ENCODE peak calls at places on chromosome 18, in eight cellular contexts. One of them, this sample, is unnamed.

GRCh38 chr18:32595735-32596134 is 125.1 kb upstream of the GAREM1 start:
- DNase-seq in GM13977: no peak
- DNase-seq in left ventricle myocardium inferior: no peak
- DNase-seq in CD8-positive, alpha-beta T cell: no peak
- DNase-seq in IMR-90: no peak
- DNase-seq in lower lobe of right lung: no peak
- DNase-seq in HFF-Myc: no peak
- DNase-seq in RWPE2: no peak
- DNase-seq in this sample: no peak

GRCh38 chr18:28802546-28802945 is 625.6 kb upstream of the CDH2 start:
- DNase-seq in left ventricle myocardium inferior: no peak
- DNase-seq in IMR-90: peak
- DNase-seq in GM13977: no peak
- DNase-seq in lower lobe of right lung: no peak
- DNase-seq in CD8-positive, alpha-beta T cell: no peak
- DNase-seq in HFF-Myc: peak
- DNase-seq in RWPE2: no peak
- DNase-seq in this sample: no peak

GRCh38 chr18:22168360-22168921 is 948 bp upstream of the GATA6 start:
- DNase-seq in HFF-Myc: no peak
- DNase-seq in left ventricle myocardium inferior: no peak
- DNase-seq in RWPE2: no peak
- DNase-seq in IMR-90: no peak
- DNase-seq in GM13977: peak
- DNase-seq in lower lobe of right lung: no peak
- DNase-seq in CD8-positive, alpha-beta T cell: no peak
- DNase-seq in this sample: no peak

GRCh38 chr18:46632401-46633089 is 24.5 kb downstream of the LOXHD1 start:
- DNase-seq in RWPE2: peak
- DNase-seq in IMR-90: peak
- DNase-seq in HFF-Myc: no peak
- DNase-seq in lower lobe of right lung: no peak
- DNase-seq in CD8-positive, alpha-beta T cell: no peak
- DNase-seq in GM13977: no peak
- DNase-seq in left ventricle myocardium inferior: no peak
- DNase-seq in this sample: no peak

GRCh38 chr18:30971338-30971956 is 71.1 kb downstream of the DSC3 start:
- DNase-seq in left ventricle myocardium inferior: no peak
- DNase-seq in RWPE2: no peak
- DNase-seq in lower lobe of right lung: no peak
- DNase-seq in GM13977: peak
- DNase-seq in IMR-90: peak
- DNase-seq in CD8-positive, alpha-beta T cell: no peak
- DNase-seq in HFF-Myc: peak
- DNase-seq in this sample: no peak

GRCh38 chr18:55607763-55608162 is 19.8 kb upstream of the TCF4 start:
- DNase-seq in CD8-positive, alpha-beta T cell: no peak
- DNase-seq in left ventricle myocardium inferior: no peak
- DNase-seq in HFF-Myc: no peak
- DNase-seq in lower lobe of right lung: no peak
- DNase-seq in GM13977: no peak
- DNase-seq in RWPE2: no peak
- DNase-seq in IMR-90: no peak
- DNase-seq in this sample: no peak

GRCh38 chr18:46448347-46448746 is 208.7 kb downstream of the LOXHD1 start:
- DNase-seq in HFF-Myc: no peak
- DNase-seq in lower lobe of right lung: no peak
- DNase-seq in CD8-positive, alpha-beta T cell: no peak
- DNase-seq in left ventricle myocardium inferior: no peak
- DNase-seq in IMR-90: no peak
- DNase-seq in RWPE2: no peak
- DNase-seq in GM13977: no peak
- DNase-seq in this sample: no peak

GRCh38 chr18:44592639-44593038 is 88.0 kb upstream of the SETBP1 start:
- DNase-seq in CD8-positive, alpha-beta T cell: no peak
- DNase-seq in GM13977: no peak
- DNase-seq in left ventricle myocardium inferior: no peak
- DNase-seq in lower lobe of right lung: no peak
- DNase-seq in IMR-90: peak
- DNase-seq in RWPE2: no peak
- DNase-seq in HFF-Myc: no peak
- DNase-seq in this sample: no peak

GRCh38 chr18:66872277-66872676 is 268.4 kb upstream of the CDH19 start:
- DNase-seq in lower lobe of right lung: no peak
- DNase-seq in GM13977: peak
- DNase-seq in IMR-90: no peak
- DNase-seq in CD8-positive, alpha-beta T cell: no peak
- DNase-seq in HFF-Myc: no peak
- DNase-seq in left ventricle myocardium inferior: no peak
- DNase-seq in RWPE2: no peak
- DNase-seq in this sample: no peak

GRCh38 chr18:12423820-12424219 is 16.1 kb downstream of the PRELID3A start:
- DNase-seq in HFF-Myc: no peak
- DNase-seq in CD8-positive, alpha-beta T cell: no peak
- DNase-seq in lower lobe of right lung: no peak
- DNase-seq in RWPE2: no peak
- DNase-seq in IMR-90: no peak
- DNase-seq in GM13977: no peak
- DNase-seq in left ventricle myocardium inferior: no peak
- DNase-seq in this sample: no peak

GRCh38 chr18:29383311-29384273 is 1206.7 kb upstream of the CDH2 start:
- DNase-seq in lower lobe of right lung: no peak
- DNase-seq in CD8-positive, alpha-beta T cell: no peak
- DNase-seq in left ventricle myocardium inferior: no peak
- DNase-seq in GM13977: no peak
- DNase-seq in IMR-90: peak
- DNase-seq in RWPE2: no peak
- DNase-seq in HFF-Myc: no peak
- DNase-seq in this sample: no peak

GRCh38 chr18:79217979-79218604 is 148.9 kb downstream of the ATP9B start:
- DNase-seq in GM13977: no peak
- DNase-seq in lower lobe of right lung: no peak
- DNase-seq in RWPE2: no peak
- DNase-seq in HFF-Myc: no peak
- DNase-seq in IMR-90: no peak
- DNase-seq in CD8-positive, alpha-beta T cell: no peak
- DNase-seq in left ventricle myocardium inferior: no peak
- DNase-seq in this sample: no peak

GRCh38 chr18:14117611-14118010 is 14.6 kb downstream of the ZNF519 start:
- DNase-seq in HFF-Myc: no peak
- DNase-seq in lower lobe of right lung: no peak
- DNase-seq in CD8-positive, alpha-beta T cell: no peak
- DNase-seq in IMR-90: no peak
- DNase-seq in RWPE2: no peak
- DNase-seq in left ventricle myocardium inferior: no peak
- DNase-seq in GM13977: no peak
- DNase-seq in this sample: no peak

GRCh38 chr18:31233550-31234306 is 71.1 kb upstream of the DSC1 start:
- DNase-seq in GM13977: no peak
- DNase-seq in CD8-positive, alpha-beta T cell: no peak
- DNase-seq in RWPE2: no peak
- DNase-seq in HFF-Myc: no peak
- DNase-seq in IMR-90: no peak
- DNase-seq in lower lobe of right lung: no peak
- DNase-seq in left ventricle myocardium inferior: no peak
- DNase-seq in this sample: no peak

DNA sequence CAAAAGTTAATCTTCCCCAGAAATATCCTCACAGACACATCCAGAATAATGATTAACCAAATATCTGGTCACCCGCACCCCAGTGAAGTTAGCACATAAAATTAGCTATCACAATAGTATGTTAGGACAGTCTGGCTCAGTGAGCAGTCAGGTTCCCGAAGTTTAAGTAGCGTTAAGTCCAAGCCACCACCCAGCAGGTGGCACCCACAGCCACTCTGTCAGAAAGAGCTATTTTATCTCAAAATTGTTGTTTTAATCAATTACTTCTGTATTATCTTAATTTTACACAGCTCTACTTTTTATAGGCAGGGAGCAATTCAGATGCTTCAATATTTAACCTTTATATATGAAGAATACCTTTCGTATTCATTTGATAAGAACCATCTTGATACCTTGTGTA is 537.5 kb downstream of the MBD2 start:
- DNase-seq in IMR-90: no peak
- DNase-seq in GM13977: no peak
- DNase-seq in left ventricle myocardium inferior: no peak
- DNase-seq in lower lobe of right lung: no peak
- DNase-seq in CD8-positive, alpha-beta T cell: no peak
- DNase-seq in HFF-Myc: no peak
- DNase-seq in RWPE2: no peak
- DNase-seq in this sample: no peak
- TF ChIP-seq CTCF in IMR-90: no peak
- TF ChIP-seq CTCF in GM13977: no peak
- TF ChIP-seq CTCF in left ventricle myocardium inferior: no peak
- TF ChIP-seq CTCF in lower lobe of right lung: no peak
- TF ChIP-seq CTCF in CD8-positive, alpha-beta T cell: no peak
- TF ChIP-seq CTCF in HFF-Myc: no peak
- TF ChIP-seq CTCF in RWPE2: peak
- TF ChIP-seq CTCF in this sample: peak

DNA sequence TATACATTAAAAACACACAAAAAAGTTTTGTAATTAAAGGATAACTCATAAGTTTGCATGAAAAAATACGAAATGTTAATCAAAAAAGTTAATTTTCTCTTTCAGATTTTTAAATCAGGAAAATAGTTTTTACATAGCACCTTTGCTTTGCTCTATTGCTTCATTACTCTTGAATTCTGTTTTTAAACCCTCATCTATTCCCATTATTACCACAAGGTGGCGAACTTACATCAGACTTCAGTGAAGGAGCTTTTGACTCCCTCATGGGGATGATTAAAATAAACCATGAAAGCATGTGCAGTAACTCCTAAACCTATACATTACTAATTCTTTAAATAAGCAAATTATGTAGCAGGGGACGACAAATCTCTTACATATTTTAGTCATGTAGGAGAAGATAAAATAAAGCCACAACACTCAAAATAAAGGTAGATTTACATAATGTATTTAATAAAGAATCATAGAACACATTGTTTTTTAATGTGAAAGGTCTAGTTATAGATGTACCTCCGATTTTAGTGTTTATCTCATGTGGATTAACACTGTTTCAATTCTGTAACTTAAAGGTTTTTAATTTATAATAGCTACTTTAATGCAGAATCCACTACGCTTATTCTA is 105.2 kb downstream of the NETO1 start:
- DNase-seq in CD8-positive, alpha-beta T cell: no peak
- DNase-seq in IMR-90: peak
- DNase-seq in RWPE2: no peak
- DNase-seq in lower lobe of right lung: no peak
- DNase-seq in GM13977: peak
- DNase-seq in left ventricle myocardium inferior: no peak
- DNase-seq in HFF-Myc: peak
- DNase-seq in this sample: no peak
- TF ChIP-seq CTCF in CD8-positive, alpha-beta T cell: peak
- TF ChIP-seq CTCF in IMR-90: peak
- TF ChIP-seq CTCF in RWPE2: peak
- TF ChIP-seq CTCF in lower lobe of right lung: peak
- TF ChIP-seq CTCF in GM13977: peak
- TF ChIP-seq CTCF in left ventricle myocardium inferior: peak
- TF ChIP-seq CTCF in HFF-Myc: peak
- TF ChIP-seq CTCF in this sample: peak

GRCh38 chr18:75314117-75314516 is 103.5 kb downstream of the TSHZ1 start:
- DNase-seq in RWPE2: no peak
- DNase-seq in GM13977: no peak
- DNase-seq in CD8-positive, alpha-beta T cell: no peak
- DNase-seq in HFF-Myc: no peak
- DNase-seq in lower lobe of right lung: no peak
- DNase-seq in left ventricle myocardium inferior: no peak
- DNase-seq in IMR-90: no peak
- DNase-seq in this sample: no peak
- TF ChIP-seq CTCF in RWPE2: no peak
- TF ChIP-seq CTCF in GM13977: peak
- TF ChIP-seq CTCF in CD8-positive, alpha-beta T cell: no peak
- TF ChIP-seq CTCF in HFF-Myc: no peak
- TF ChIP-seq CTCF in lower lobe of right lung: no peak
- TF ChIP-seq CTCF in left ventricle myocardium inferior: no peak
- TF ChIP-seq CTCF in IMR-90: peak
- TF ChIP-seq CTCF in this sample: no peak

GRCh38 chr18:53560546-53560945 is 663.9 kb downstream of the MBD2 start:
- DNase-seq in GM13977: no peak
- DNase-seq in HFF-Myc: no peak
- DNase-seq in CD8-positive, alpha-beta T cell: no peak
- DNase-seq in IMR-90: no peak
- DNase-seq in lower lobe of right lung: no peak
- DNase-seq in RWPE2: no peak
- DNase-seq in left ventricle myocardium inferior: no peak
- DNase-seq in this sample: no peak
- TF ChIP-seq CTCF in GM13977: no peak
- TF ChIP-seq CTCF in HFF-Myc: no peak
- TF ChIP-seq CTCF in CD8-positive, alpha-beta T cell: no peak
- TF ChIP-seq CTCF in IMR-90: no peak
- TF ChIP-seq CTCF in lower lobe of right lung: no peak
- TF ChIP-seq CTCF in RWPE2: no peak
- TF ChIP-seq CTCF in left ventricle myocardium inferior: no peak
- TF ChIP-seq CTCF in this sample: no peak

DNA sequence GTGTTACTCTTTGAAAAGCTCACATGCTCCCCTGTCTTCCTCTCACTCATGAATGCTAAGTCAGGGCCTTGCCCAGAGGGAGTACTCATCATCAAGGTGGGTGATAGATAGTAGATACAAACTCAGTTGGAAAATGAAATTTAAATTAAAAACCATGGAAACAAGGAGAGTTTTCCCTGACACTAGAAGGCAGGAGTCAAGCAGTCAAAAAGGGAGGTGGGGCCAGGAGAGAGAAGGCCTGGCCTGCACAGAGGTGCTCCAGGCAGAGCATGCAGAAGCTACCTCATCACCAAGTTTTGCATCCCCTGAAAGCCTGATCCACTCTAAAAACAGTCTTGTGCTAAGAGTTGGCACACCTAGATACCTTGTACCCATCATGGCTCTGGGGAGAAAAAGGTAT is 143.7 kb downstream of the MYO5B start:
- DNase-seq in lower lobe of right lung: no peak
- DNase-seq in CD8-positive, alpha-beta T cell: no peak
- DNase-seq in IMR-90: no peak
- DNase-seq in left ventricle myocardium inferior: no peak
- DNase-seq in HFF-Myc: no peak
- DNase-seq in GM13977: no peak
- DNase-seq in RWPE2: no peak
- DNase-seq in this sample: no peak
- TF ChIP-seq CTCF in lower lobe of right lung: no peak
- TF ChIP-seq CTCF in CD8-positive, alpha-beta T cell: no peak
- TF ChIP-seq CTCF in IMR-90: no peak
- TF ChIP-seq CTCF in left ventricle myocardium inferior: peak
- TF ChIP-seq CTCF in HFF-Myc: peak
- TF ChIP-seq CTCF in GM13977: no peak
- TF ChIP-seq CTCF in RWPE2: peak
- TF ChIP-seq CTCF in this sample: peak

GRCh38 chr18:26818461-26818860 is 47.0 kb downstream of the AQP4 start:
- DNase-seq in lower lobe of right lung: no peak
- DNase-seq in GM13977: no peak
- DNase-seq in IMR-90: no peak
- DNase-seq in left ventricle myocardium inferior: no peak
- DNase-seq in CD8-positive, alpha-beta T cell: no peak
- DNase-seq in RWPE2: no peak
- DNase-seq in HFF-Myc: no peak
- DNase-seq in this sample: no peak

GRCh38 chr18:26812462-26812861 is 53.0 kb downstream of the AQP4 start:
- DNase-seq in IMR-90: no peak
- DNase-seq in lower lobe of right lung: no peak
- DNase-seq in RWPE2: no peak
- DNase-seq in HFF-Myc: no peak
- DNase-seq in CD8-positive, alpha-beta T cell: no peak
- DNase-seq in GM13977: no peak
- DNase-seq in left ventricle myocardium inferior: no peak
- DNase-seq in this sample: no peak

GRCh38 chr18:26813043-26813442 is 52.5 kb downstream of the AQP4 start:
- DNase-seq in IMR-90: no peak
- DNase-seq in left ventricle myocardium inferior: no peak
- DNase-seq in HFF-Myc: no peak
- DNase-seq in CD8-positive, alpha-beta T cell: no peak
- DNase-seq in GM13977: peak
- DNase-seq in lower lobe of right lung: no peak
- DNase-seq in RWPE2: no peak
- DNase-seq in this sample: no peak
- TF ChIP-seq CTCF in IMR-90: no peak
- TF ChIP-seq CTCF in left ventricle myocardium inferior: peak
- TF ChIP-seq CTCF in HFF-Myc: peak
- TF ChIP-seq CTCF in CD8-positive, alpha-beta T cell: no peak
- TF ChIP-seq CTCF in GM13977: peak
- TF ChIP-seq CTCF in lower lobe of right lung: peak
- TF ChIP-seq CTCF in RWPE2: peak
- TF ChIP-seq CTCF in this sample: peak